ENCODE peak calls at places on chromosomes 5 and 9, in ten cellular contexts. T, F, S, O, M, I, L, Q, K and W are unnamed samples.
A peak's percentile ranks its signal among the peaks of the same experiment; 100 is the strongest.

GRCh38 chr5:133512896-133513295 is 99.4 kb downstream of the FSTL4 start:
- DNase-seq in L (no peak), M (no peak), K (no peak), S (no peak), I (no peak), Q (no peak), T (no peak), O (no peak), F (no peak), W (no peak)

GRCh38 chr5:149383399-149383798 is 4.3 kb upstream of the IL17B start:
- DNase-seq in L (no peak), Q (no peak), T (no peak), S (no peak), K (no peak), F (peak; percentile 66), O (peak; percentile 94), I (no peak), M (no peak), W (no peak)

GRCh38 chr5:148949871-148950863 is 112.7 kb downstream of the SH3TC2 start:
- DNase-seq in K (peak; percentile 32), F (no peak), T (no peak), L (no peak), S (no peak), O (peak; percentile 96), M (no peak), I (no peak), Q (no peak), W (no peak)

GRCh38 chr9:34363619-34364351 is 12.9 kb downstream of the MYORG start:
- DNase-seq in O (peak; percentile 44), K (no peak), T (no peak), L (no peak), F (no peak), I (no peak), S (no peak), M (peak; percentile 68), Q (no peak), W (no peak)

GRCh38 chr5:115179068-115179958 is 9.6 kb upstream of the TRIM36 start:
- DNase-seq in Q (no peak), O (no peak), I (no peak), F (peak; percentile 24), S (no peak), M (peak; percentile 49), K (no peak), T (no peak), L (no peak), W (no peak)

GRCh38 chr9:116899337-116900006 is 212.4 kb downstream of the TRIM32 start:
- DNase-seq in K (no peak), O (no peak), S (no peak), Q (no peak), I (no peak), L (no peak), F (no peak), T (no peak), M (peak; percentile 34), W (no peak)

GRCh38 chr9:93593144-93593655 is 16.8 kb downstream of the PHF2 start:
- DNase-seq in T (no peak), S (no peak), L (no peak), I (no peak), Q (no peak), F (no peak), M (no peak), K (no peak), O (no peak), W (no peak)

GRCh38 chr9:89419978-89420394 is 77.9 kb downstream of the SEMA4D start:
- DNase-seq in F (no peak), I (no peak), Q (no peak), S (no peak), T (no peak), M (no peak), L (no peak), O (peak; percentile 47), K (no peak), W (no peak)

GRCh38 chr5:179222246-179223017 is 122.8 kb downstream of the ADAMTS2 start:
- DNase-seq in L (no peak), M (no peak), F (no peak), O (peak; percentile 45), I (no peak), S (no peak), K (no peak), Q (no peak), T (no peak), W (no peak)

GRCh38 chr5:178387856-178388190 is 155.2 kb upstream of the PHYKPL start:
- DNase-seq in L (no peak), S (no peak), K (no peak), O (peak; percentile 34), Q (no peak), T (no peak), M (no peak), F (peak; percentile 2), I (no peak), W (no peak)

GRCh38 chr9:87137718-87138117 is 190.4 kb upstream of the GAS1 start:
- DNase-seq in Q (no peak), K (no peak), T (no peak), F (no peak), O (no peak), I (no peak), L (no peak), M (peak; percentile 46), S (no peak), W (no peak)

GRCh38 chr9:108108802-108109448 is 619.4 kb upstream of the KLF4 start:
- DNase-seq in T (no peak), Q (peak; percentile 50), K (no peak), I (no peak), F (no peak), M (no peak), S (no peak), L (no peak), O (no peak), W (no peak)

GRCh38 chr5:76007904-76008303 is 75.3 kb upstream of the SV2C start:
- DNase-seq in S (no peak), M (no peak), F (no peak), L (no peak), I (no peak), K (no peak), T (no peak), O (no peak), Q (no peak), W (no peak)

GRCh38 chr5:400282-401215 is 42.4 kb upstream of the EXOC3 start:
- DNase-seq in S (peak; percentile 75), F (peak; percentile 17), K (peak; percentile 98), Q (peak; percentile 97), I (no peak), L (no peak), M (no peak), O (peak; percentile 61), T (peak; percentile 94), W (no peak)

GRCh38 chr9:12817702-12818101 is 42.9 kb downstream of the LURAP1L start:
- DNase-seq in T (no peak), Q (no peak), F (no peak), I (no peak), M (peak; percentile 2), K (no peak), O (peak; percentile 71), L (no peak), S (no peak), W (no peak)